ENCODE peak calls at places on chromosomes 7 and 10, in five cellular contexts. O is colonic mucosa; I is fibroblast of lung; L is heart right ventricle; V is CD8-positive, alpha-beta T cell. F is an unnamed sample.
A peak's percentile ranks its signal among the peaks of the same experiment; 100 is the strongest.

GRCh38 chr7:17709127-17709526 is 231.2 kb downstream of the SNX13 start:
- DNase-seq in I (no peak), O (no peak), V (no peak), L (no peak), F (no peak)

GRCh38 chr10:118501637-118502440 is 93.6 kb downstream of the PRLHR start:
- DNase-seq in V (no peak), I (no peak), L (no peak), O (no peak), F (no peak)

GRCh38 chr10:6416892-6417512 is 163.1 kb downstream of the PRKCQ start:
- DNase-seq in V (no peak), I (peak; percentile 71), L (no peak), O (no peak), F (peak; percentile 50)

GRCh38 chr7:148299335-148299734 is 291.2 kb upstream of the C7orf33 start:
- DNase-seq in O (no peak), V (no peak), I (no peak), L (no peak), F (no peak)

GRCh38 chr10:95275726-95276366 is 15.0 kb downstream of the PDLIM1 start:
- DNase-seq in L (no peak), V (no peak), O (peak; percentile 41), I (peak; percentile 42), F (no peak)

GRCh38 chr7:19470031-19470430 is 238.8 kb downstream of the POLR1F start:
- DNase-seq in I (peak; percentile 80), V (no peak), O (no peak), L (no peak), F (no peak)

GRCh38 chr7:133434246-133434865 is 181.5 kb downstream of the EXOC4 start:
- DNase-seq in I (peak; percentile 67), L (no peak), V (no peak), O (no peak), F (peak; percentile 5)

GRCh38 chr10:5629789-5630436 is 36.5 kb downstream of the ASB13 start:
- DNase-seq in L (peak; percentile 87), I (peak; percentile 90), O (peak; percentile 92), V (peak; percentile 68), F (peak; percentile 89)

GRCh38 chr10:46289209-46289810 is 2.5 kb downstream of the ANTXRL start:
- DNase-seq in O (no peak), I (peak; percentile 43), V (no peak), L (no peak), F (no peak)

GRCh38 chr10:129096340-129096984 is 370.6 kb upstream of the MGMT start:
- DNase-seq in I (peak; percentile 100), L (peak; percentile 21), O (no peak), V (no peak), F (no peak)

GRCh38 chr7:37440738-37441404 is 7.8 kb downstream of the ELMO1 start:
- DNase-seq in O (no peak), I (no peak), L (peak; percentile 41), V (no peak), F (peak; percentile 47)

GRCh38 chr7:37441405-37441797 is 7.3 kb downstream of the ELMO1 start:
- DNase-seq in I (no peak), O (no peak), V (no peak), L (no peak), F (no peak)

GRCh38 chr7:37439282-37440021 is 9.2 kb downstream of the ELMO1 start:
- DNase-seq in V (no peak), O (no peak), I (no peak), L (no peak), F (no peak)

GRCh38 chr7:37445064-37445723 is 3.5 kb downstream of the ELMO1 start:
- DNase-seq in I (no peak), O (no peak), L (no peak), V (no peak), F (no peak)

GRCh38 chr7:37442268-37442667 is 6.4 kb downstream of the ELMO1 start:
- DNase-seq in V (no peak), L (no peak), I (no peak), O (no peak), F (no peak)
- H3K27me3 ChIP-seq in V (no peaks in the 10 kb centered on the region), L (no peaks in the 10 kb centered on the region), I (peaks cover 6% of the 10 kb centered on the region), O (no peaks in the 10 kb centered on the region), F (no peaks in the 10 kb centered on the region)

GRCh38 chr7:157550300-157551275 is 213.8 kb downstream of the DNAJB6 start:
- DNase-seq in V (no peak), I (no peak), O (no peak), L (no peak), F (no peak)

GRCh38 chr7:157547611-157548010 is 210.8 kb downstream of the DNAJB6 start:
- DNase-seq in O (no peak), V (no peak), I (no peak), L (no peak), F (no peak)

GRCh38 chr7:157549612-157550299 is 213.0 kb downstream of the DNAJB6 start:
- DNase-seq in I (no peak), V (no peak), L (no peak), O (no peak), F (no peak)

GRCh38 chr7:157547102-157547501 is 210.3 kb downstream of the DNAJB6 start:
- DNase-seq in V (no peak), O (no peak), L (no peak), I (no peak), F (no peak)

GRCh38 chr7:157548691-157549265 is 212.0 kb downstream of the DNAJB6 start:
- DNase-seq in V (no peak), I (no peak), O (no peak), L (no peak), F (no peak)
- H3K9me3 ChIP-seq in V (no peaks in the 10 kb centered on the region), I (no peaks in the 10 kb centered on the region), O (no peaks in the 10 kb centered on the region), L (no peaks in the 10 kb centered on the region), F (no peaks in the 10 kb centered on the region)

GRCh38 chr10:56085376-56085775 is 275.7 kb downstream of the ZWINT start:
- DNase-seq in O (no peak), I (no peak), V (no peak), L (no peak), F (no peak)

GRCh38 chr10:56082169-56082568 is 278.9 kb downstream of the ZWINT start:
- DNase-seq in L (no peak), O (no peak), V (no peak), I (no peak), F (no peak)
- H3K36me3 ChIP-seq in L (no peaks in the 10 kb centered on the region), O (no peaks in the 10 kb centered on the region), V (no peaks in the 10 kb centered on the region), I (no peaks in the 10 kb centered on the region), F (no peaks in the 10 kb centered on the region)

DNA sequence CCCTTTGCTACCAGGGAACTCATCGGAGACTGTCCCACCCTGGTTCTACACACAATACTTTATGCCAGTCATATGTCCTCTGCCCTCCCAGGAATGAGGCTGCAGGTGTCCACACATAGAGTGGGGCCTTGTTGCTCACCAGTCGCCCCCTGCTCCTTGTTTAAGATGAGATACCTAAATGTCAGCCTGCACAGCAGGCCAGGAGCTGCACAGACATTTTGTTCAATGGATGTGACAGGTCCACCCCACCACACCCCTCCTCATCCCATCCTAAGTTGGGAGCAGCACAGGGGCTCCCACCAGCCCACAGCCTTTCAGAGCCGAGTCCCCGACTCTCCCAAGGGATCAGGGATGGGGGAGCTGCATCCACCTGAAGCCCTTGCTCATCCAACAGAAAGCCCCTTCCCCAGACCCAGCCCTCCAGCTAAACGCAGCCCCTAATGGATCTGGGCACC is 6.2 kb upstream of the GRID1 start:
- DNase-seq in V (no peak), O (no peak), L (no peak), I (no peak), F (no peak)
- H3K27me3 ChIP-seq in V (peaks cover 9% of the 10 kb centered on the region), O (peaks cover 6% of the 10 kb centered on the region), L (peaks cover 23% of the 10 kb centered on the region), I (peaks cover 28% of the 10 kb centered on the region), F (no peaks in the 10 kb centered on the region)

DNA sequence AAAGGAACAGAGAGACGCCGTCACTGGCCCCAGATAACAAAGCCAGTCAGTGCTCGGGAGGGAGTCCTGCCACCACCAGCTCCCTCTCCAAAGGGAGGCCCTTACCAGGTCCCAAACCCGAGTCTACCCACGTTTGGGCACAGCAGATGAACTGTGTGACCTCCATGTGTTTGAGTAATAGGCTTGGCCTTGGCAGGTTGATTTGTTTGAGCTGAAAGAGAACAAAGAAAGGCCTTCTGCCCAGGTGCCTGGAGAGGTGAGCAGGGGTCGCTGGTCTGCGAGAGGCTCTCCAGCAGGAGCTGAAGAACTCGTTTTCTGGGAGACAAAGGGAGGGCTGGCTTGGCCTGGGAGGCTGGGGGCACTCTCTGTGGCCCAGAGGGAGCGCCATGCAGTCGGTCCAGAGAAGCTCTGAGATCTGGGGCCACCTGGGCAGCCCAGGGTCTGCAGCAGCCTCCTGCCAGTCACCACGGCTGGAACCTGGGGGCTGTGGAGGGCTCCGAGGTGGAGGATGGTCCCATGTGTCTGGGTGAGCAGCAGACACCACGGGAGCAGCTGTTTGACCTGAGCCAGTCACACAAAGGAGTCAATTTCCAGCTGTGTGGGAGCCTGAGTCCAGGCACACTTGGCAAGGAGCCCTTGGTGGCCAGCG is 99.7 kb downstream of the PAXIP1 start:
- DNase-seq in O (no peak), V (no peak), I (no peak), L (no peak), F (no peak)
- H3K9me3 ChIP-seq in O (no peaks in the 10 kb centered on the region), V (no peaks in the 10 kb centered on the region), I (no peaks in the 10 kb centered on the region), L (no peaks in the 10 kb centered on the region), F (no peaks in the 10 kb centered on the region)

GRCh38 chr7:896346-897075 is 20.2 kb downstream of the GET4 start:
- DNase-seq in O (no peak), L (no peak), V (no peak), I (no peak), F (no peak)
- H3K36me3 ChIP-seq in O (peaks cover 4% of the 10 kb centered on the region), L (peaks cover 53% of the 10 kb centered on the region), V (peaks cover 47% of the 10 kb centered on the region), I (peaks cover 34% of the 10 kb centered on the region), F (peaks cover 11% of the 10 kb centered on the region)

DNA sequence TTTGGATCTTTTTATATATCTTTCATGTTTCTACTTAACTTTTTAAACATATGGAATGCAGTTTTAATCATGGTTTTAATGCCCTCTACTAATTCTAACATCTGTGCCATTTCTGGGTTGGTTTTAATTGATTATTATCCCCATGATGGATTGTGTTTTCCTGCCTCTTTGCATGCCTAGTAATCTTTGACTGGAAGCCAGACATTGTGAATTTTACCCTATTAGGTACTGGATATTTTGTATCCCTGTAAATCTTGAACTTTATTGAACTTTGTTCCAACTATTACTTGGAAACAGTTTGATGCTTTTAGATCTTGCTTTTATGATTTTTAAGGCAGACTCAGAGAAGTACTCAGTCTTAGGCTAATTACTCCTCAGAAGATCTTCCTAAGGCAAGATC is 16.0 kb upstream of the RBM20 start:
- DNase-seq in L (no peak), O (no peak), V (no peak), I (no peak), F (no peak)
- H3K27me3 ChIP-seq in L (no peaks in the 10 kb centered on the region), O (no peaks in the 10 kb centered on the region), V (no peaks in the 10 kb centered on the region), I (peaks cover 8% of the 10 kb centered on the region), F (no peaks in the 10 kb centered on the region)

DNA sequence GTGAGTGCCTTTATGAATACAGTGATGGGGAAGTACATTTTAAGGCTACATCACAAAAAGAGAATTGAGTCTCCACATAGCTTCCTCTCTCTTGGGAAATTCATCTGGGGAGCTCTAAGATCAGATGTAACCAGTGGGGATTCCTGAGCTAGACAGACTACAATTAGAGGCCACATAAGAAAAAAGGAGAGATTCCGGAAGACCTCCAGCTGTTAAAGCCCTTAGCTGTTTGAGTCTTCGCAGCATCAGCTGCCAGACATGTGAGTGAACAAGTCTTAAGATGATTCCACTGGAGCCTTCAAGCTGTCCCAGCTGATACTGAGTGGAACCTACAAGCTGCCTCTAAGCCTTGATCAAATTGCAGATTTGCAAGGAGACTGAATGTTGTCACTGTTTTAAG is 448.5 kb downstream of the NXPH1 start:
- DNase-seq in O (no peak), L (no peak), I (no peak), V (no peak), F (no peak)
- H3K9me3 ChIP-seq in O (no peaks in the 10 kb centered on the region), L (peaks cover 14% of the 10 kb centered on the region), I (no peaks in the 10 kb centered on the region), V (no peaks in the 10 kb centered on the region), F (no peaks in the 10 kb centered on the region)

GRCh38 chr7:127933116-127933515 is 98.1 kb downstream of the LRRC4 start:
- DNase-seq in O (no peak), V (no peak), I (no peak), L (no peak), F (no peak)
- H3K36me3 ChIP-seq in O (no peaks in the 10 kb centered on the region), V (peaks cover 11% of the 10 kb centered on the region), I (no peaks in the 10 kb centered on the region), L (peaks cover 26% of the 10 kb centered on the region), F (peaks cover 4% of the 10 kb centered on the region)

F was measured in naive thymus-derived CD4-positive, alpha-beta T cell.